ENCODE peak calls at places on chromosomes 12 and 14, in nine cellular contexts. J, X, Q, E, U, P, W, I and F are unnamed samples.

GRCh38 chr14:94583557-94583956 is 2.3 kb downstream of the SERPINA5 start:
- DNase-seq in P (no peak), E (no peak), Q (no peak), I (no peak), J (no peak), X (no peak), U (no peak), W (no peak), F (no peak)

GRCh38 chr12:70722584-70723343 is 85.5 kb upstream of the PTPRB start:
- DNase-seq in P (no peak), Q (no peak), I (no peak), E (no peak), W (peak), X (no peak), J (no peak), U (no peak), F (no peak)

GRCh38 chr12:5309654-5310053 is 122.3 kb upstream of the NTF3 start:
- DNase-seq in W (no peak), X (no peak), J (no peak), I (no peak), Q (no peak), U (no peak), E (no peak), P (no peak), F (no peak)

GRCh38 chr12:100566887-100567637 is 6.4 kb upstream of the GAS2L3 start:
- DNase-seq in X (no peak), Q (no peak), U (no peak), P (no peak), I (no peak), J (no peak), E (no peak), W (no peak), F (peak)

GRCh38 chr14:77024171-77024627 is 4.3 kb downstream of the IRF2BPL start:
- DNase-seq in J (no peak), P (no peak), I (no peak), X (no peak), Q (no peak), W (no peak), E (no peak), U (no peak), F (no peak)

GRCh38 chr12:15555466-15555865 is 233.2 kb downstream of the PTPRO start:
- DNase-seq in Q (no peak), I (no peak), E (no peak), U (no peak), X (no peak), J (no peak), W (peak), P (no peak), F (no peak)

GRCh38 chr12:123512838-123513665 is 20.5 kb downstream of the RILPL1 start:
- DNase-seq in U (no peak), W (no peak), J (no peak), Q (no peak), I (no peak), P (no peak), E (no peak), X (no peak), F (peak)

GRCh38 chr14:104977008-104977680 is 1.0 kb downstream of the AHNAK2 start:
- DNase-seq in J (no peak), U (no peak), P (no peak), X (no peak), I (no peak), W (no peak), E (no peak), Q (no peak), F (no peak)

GRCh38 chr14:79661762-79662161 is 549.5 kb downstream of the DIO2 start:
- DNase-seq in Q (no peak), P (no peak), X (no peak), W (no peak), E (no peak), U (no peak), I (no peak), J (no peak), F (no peak)

GRCh38 chr12:2335517-2335916 is 282.7 kb downstream of the CACNA1C start:
- DNase-seq in U (no peak), Q (no peak), X (no peak), I (no peak), J (no peak), W (peak), E (no peak), P (no peak), F (no peak)

GRCh38 chr14:98503086-98503815 is 768.7 kb downstream of the BCL11B start:
- DNase-seq in P (no peak), W (no peak), J (no peak), X (no peak), U (no peak), I (no peak), E (no peak), Q (no peak), F (no peak)

GRCh38 chr14:28344381-28344780 is 422.2 kb upstream of the FOXG1 start:
- DNase-seq in X (no peak), W (no peak), U (no peak), J (no peak), Q (no peak), I (no peak), E (no peak), P (no peak), F (no peak)

GRCh38 chr14:24094839-24095195 is 706 bp downstream of the PCK2 start:
- DNase-seq in W (peak), E (no peak), Q (no peak), I (no peak), P (no peak), J (no peak), X (no peak), U (no peak), F (no peak)

GRCh38 chr12:23944067-23944466 is 5.4 kb downstream of the SOX5 start:
- DNase-seq in X (no peak), E (no peak), Q (no peak), W (no peak), U (no peak), I (no peak), J (no peak), P (no peak), F (no peak)

GRCh38 chr14:101075025-101075800 is 171.7 kb upstream of the RTL1 start:
- DNase-seq in U (no peak), Q (peak), J (no peak), X (no peak), I (no peak), P (no peak), W (no peak), E (no peak), F (no peak)

GRCh38 chr12:72297666-72298065 is 25.5 kb downstream of the TRHDE start:
- DNase-seq in J (no peak), I (no peak), X (no peak), Q (no peak), E (no peak), P (no peak), U (no peak), W (no peak), F (no peak)

GRCh38 chr14:100548295-100548655 is 38.9 kb downstream of the BEGAIN start:
- DNase-seq in I (no peak), Q (no peak), W (no peak), X (no peak), U (no peak), E (no peak), J (no peak), P (no peak), F (no peak)

GRCh38 chr12:107318804-107319535 is 225.6 kb upstream of the CRY1 start:
- DNase-seq in U (no peak), X (no peak), Q (no peak), W (peak), I (no peak), P (no peak), E (no peak), J (peak), F (no peak)